ENCODE peak calls at places on chromosomes 4 and X, in seven cellular contexts. G is breast epithelium, O is foreskin keratinocyte, J is astrocyte of the spinal cord, H is tibial artery, Z is GM20000, D is AG04450. P is an unnamed sample.

GRCh38 chr4:2757426-2757825 is 1.3 kb upstream of the TNIP2 start:
- DNase-seq in J (no peak), G (no peak), O (no peak), D (no peak), H (no peak), Z (no peak), P (no peak)

GRCh38 chr4:152690706-152691651 is 11.2 kb upstream of the TMEM154 start:
- DNase-seq in G (no peak), D (no peak), O (no peak), Z (no peak), J (no peak), H (no peak), P (no peak)

GRCh38 chr4:137664416-137664815 is 132.1 kb upstream of the PCDH18 start:
- DNase-seq in H (no peak), D (no peak), G (no peak), J (peak), Z (no peak), O (no peak), P (no peak)

GRCh38 chr4:11597506-11597905 is 168.8 kb upstream of the HS3ST1 start:
- DNase-seq in G (no peak), O (no peak), D (no peak), J (no peak), H (no peak), Z (no peak), P (no peak)

GRCh38 chrX:143306991-143307965 is 210.0 kb downstream of the SPANXN3 start:
- DNase-seq in G (no peak), J (no peak), H (no peak), Z (no peak), D (no peak), O (no peak), P (no peak)

GRCh38 chr4:37675587-37676290 is 10.4 kb downstream of the RELL1 start:
- DNase-seq in Z (peak), D (no peak), O (no peak), H (no peak), G (no peak), J (no peak), P (peak)

GRCh38 chr4:59598233-59598618 is 1601.9 kb upstream of the ADGRL3 start:
- DNase-seq in D (no peak), H (no peak), Z (no peak), G (no peak), J (no peak), O (peak), P (no peak)

GRCh38 chr4:7630559-7631287 is 196.0 kb upstream of the PSAPL1 start:
- DNase-seq in J (peak), Z (no peak), G (no peak), O (peak), D (peak), H (peak), P (no peak)

GRCh38 chr4:25012671-25013070 is 18.1 kb downstream of the LGI2 start:
- DNase-seq in H (no peak), G (no peak), O (no peak), D (no peak), Z (no peak), J (no peak), P (no peak)

GRCh38 chrX:24789047-24789446 is 95.3 kb downstream of the POLA1 start:
- DNase-seq in O (no peak), Z (no peak), J (no peak), D (no peak), H (no peak), G (no peak), P (no peak)

DNA sequence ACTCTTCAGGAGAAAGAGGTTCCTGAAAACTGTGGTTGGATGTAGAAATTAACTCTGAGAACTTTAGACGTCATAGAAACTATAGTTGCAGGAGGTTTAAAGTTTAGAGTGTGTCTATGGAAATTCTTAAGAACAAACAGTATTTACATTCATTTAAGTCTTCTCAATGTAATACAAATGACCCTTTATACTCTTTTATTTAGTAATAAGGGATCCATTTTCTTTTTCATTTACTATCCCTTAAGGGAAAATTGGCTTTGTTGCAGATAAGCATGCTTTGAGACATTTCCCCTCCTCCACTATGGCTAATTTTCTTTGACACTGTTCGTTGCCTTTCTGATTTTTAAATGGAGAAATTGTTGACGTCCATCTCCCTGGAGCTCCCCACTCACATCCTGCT is 96.4 kb downstream of the POLA1 start:
- DNase-seq in J (no peak), D (no peak), Z (no peak), G (no peak), O (no peak), H (no peak), P (no peak)
- TF ChIP-seq CTCF in J (no peak), D (no peak), Z (no peak), G (no peak), O (no peak), H (no peak), P (no peak)

DNA sequence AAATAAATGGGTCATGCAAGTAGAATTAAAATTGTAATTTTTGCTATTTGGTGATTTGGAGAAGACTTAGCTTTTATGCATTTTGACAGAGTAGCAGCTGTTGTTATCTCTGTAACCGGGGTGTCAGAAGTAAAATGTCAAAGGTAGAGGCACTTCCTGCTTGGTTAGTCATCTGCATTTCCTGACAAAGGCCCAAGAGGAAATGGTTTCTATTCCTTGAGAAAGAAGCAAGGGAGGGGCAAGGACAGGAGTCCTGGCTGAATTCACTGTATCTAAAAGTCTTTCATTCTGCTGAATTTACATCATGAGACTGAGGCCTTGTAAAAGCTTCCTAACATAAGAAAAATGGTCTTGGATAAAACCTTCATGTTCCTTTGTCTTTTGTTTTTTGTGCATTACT is 550.9 kb upstream of the BOD1L1 start:
- DNase-seq in O (peak), G (no peak), Z (no peak), H (no peak), J (peak), D (no peak), P (peak)
- TF ChIP-seq CTCF in O (no peak), G (no peak), Z (no peak), H (no peak), J (no peak), D (no peak), P (no peak)

GRCh38 chr4:5963611-5964010 is 54.6 kb downstream of the C4orf50 start:
- DNase-seq in J (no peak), D (no peak), G (no peak), Z (no peak), O (no peak), H (no peak), P (no peak)
- TF ChIP-seq CTCF in J (no peak), D (no peak), G (no peak), Z (no peak), O (no peak), H (no peak), P (no peak)

DNA sequence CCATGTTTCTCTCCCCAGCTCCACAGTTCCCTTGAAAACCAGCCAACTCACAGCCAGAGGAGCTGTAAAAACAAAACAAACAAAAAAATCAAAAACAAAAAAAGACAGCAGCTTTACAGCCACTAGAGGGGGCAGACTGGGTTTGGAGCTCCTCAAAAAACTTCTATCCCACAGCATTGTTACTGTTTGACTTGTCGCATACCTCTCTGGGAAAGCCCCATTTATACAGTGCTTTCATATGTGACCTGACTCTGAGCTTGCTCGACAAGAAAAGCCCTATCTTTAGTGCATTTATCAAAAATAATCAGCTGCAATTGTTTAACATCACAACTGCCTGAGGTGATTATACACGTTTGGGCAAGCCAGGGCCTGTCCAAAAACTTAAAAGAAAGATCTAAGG is 21.6 kb downstream of the TSPAN6 start:
- DNase-seq in J (peak), G (no peak), O (peak), Z (peak), D (peak), H (no peak), P (peak)
- TF ChIP-seq CTCF in J (peak), G (peak), O (peak), Z (no peak), D (peak), H (peak), P (peak)

DNA sequence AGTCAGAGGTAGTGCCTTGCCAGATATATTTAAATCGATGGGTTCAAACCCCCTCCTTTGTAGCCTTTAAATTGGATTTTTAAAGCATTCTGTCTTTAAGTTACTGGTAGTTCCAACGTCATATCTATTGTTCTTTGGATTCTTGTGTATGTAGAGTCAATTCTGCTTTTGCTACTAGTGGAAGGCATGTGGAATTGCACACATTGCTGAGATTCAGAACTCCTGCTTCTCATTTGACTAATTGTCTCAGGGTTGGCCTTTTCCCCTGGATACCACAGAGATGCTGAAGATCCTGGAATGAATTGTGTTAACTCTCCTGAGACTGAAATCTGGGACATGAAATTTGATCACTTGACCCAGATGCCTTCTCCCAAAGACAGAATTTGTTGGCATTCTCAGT is 328.3 kb upstream of the RPS6KA3 start:
- DNase-seq in H (no peak), J (no peak), G (no peak), D (no peak), Z (no peak), O (peak), P (no peak)
- TF ChIP-seq CTCF in H (no peak), J (peak), G (no peak), D (peak), Z (no peak), O (peak), P (no peak)

GRCh38 chrX:138748480-138748879 is 37.0 kb upstream of the FGF13 start:
- DNase-seq in Z (no peak), D (no peak), H (no peak), O (no peak), G (no peak), J (peak), P (no peak)
- TF ChIP-seq CTCF in Z (no peak), D (peak), H (peak), O (peak), G (no peak), J (peak), P (peak)

DNA sequence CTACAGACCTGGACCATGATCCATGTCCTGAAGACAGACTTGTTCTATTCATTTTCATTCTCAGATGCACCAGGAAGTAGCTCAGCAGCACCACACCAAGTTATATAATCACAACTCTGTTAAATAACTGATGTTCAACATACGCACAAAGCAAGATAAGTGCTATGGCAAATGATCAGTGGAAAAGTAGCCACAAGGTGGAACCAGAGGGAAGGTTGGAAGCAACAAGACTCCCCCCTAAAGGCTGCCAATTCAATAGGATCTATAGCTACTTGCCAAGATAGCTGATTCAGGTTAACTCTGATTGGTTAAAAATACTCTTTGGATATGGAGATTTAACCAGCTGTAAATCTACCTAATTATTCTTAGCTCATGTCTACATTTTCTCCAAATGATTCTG is 23.7 kb upstream of the FAM47B start:
- DNase-seq in H (no peak), Z (no peak), O (peak), J (peak), D (peak), G (no peak), P (no peak)
- TF ChIP-seq CTCF in H (peak), Z (no peak), O (peak), J (peak), D (peak), G (no peak), P (no peak)

DNA sequence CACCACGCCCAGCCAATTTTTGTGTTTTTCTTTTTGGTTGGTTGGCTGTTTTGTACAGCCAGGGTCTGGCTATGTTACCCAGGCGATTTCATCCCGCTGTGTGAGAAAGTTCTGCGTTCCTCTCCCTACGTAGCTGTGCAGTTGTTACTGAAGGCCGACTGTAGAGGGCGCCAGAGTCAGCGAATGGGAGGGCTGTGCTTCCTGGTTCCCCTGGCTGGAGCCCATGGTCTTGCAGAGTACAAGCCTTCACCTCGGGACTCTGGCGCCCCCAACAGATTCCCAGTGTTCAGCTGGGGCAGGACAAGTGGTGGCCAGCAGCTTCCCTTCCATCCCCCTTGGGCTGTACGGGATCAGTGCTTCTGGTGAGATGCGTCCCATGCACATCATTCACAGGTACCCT is 5.6 kb upstream of the CT45A1 start:
- DNase-seq in Z (peak), O (no peak), H (no peak), D (no peak), G (no peak), J (no peak), P (no peak)
- TF ChIP-seq CTCF in Z (peak), O (no peak), H (no peak), D (peak), G (no peak), J (no peak), P (peak)

DNA sequence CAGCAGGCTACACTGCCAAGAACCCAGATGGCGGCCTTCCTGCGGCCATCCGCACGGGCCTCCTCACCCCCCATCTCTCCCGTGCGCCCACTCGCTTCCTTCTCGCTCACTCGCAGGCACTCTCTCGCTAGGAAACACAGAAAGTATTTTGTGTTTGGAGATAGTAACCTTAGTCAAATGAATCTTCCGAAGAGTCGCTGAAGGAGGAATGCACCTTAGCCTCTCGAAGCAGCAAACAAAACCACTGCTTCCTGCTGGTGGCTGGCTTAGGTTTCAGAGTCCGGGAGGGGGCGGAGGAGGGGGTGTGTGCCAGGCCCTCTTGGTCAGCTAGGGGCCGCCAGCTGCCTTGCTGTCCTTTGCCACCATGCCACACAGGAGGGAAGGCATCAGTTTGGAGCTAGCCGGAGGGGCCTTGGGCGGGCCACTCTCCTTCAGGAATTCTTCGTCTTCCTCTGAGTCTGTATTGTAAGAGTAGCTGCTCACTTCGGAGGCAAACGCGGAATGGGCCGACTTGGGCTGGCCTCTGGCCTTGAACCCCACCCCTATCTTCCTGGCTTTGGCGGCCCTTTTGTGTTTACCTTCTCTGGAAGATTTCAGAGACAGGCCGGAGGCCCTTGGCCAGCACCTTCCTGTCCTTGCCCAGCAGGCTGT is 73.2 kb upstream of the UCP1 start:
- DNase-seq in O (no peak), H (no peak), J (no peak), Z (no peak), D (no peak), G (peak), P (no peak)
- TF ChIP-seq CTCF in O (peak), H (no peak), J (no peak), Z (no peak), D (no peak), G (no peak), P (peak)

DNA sequence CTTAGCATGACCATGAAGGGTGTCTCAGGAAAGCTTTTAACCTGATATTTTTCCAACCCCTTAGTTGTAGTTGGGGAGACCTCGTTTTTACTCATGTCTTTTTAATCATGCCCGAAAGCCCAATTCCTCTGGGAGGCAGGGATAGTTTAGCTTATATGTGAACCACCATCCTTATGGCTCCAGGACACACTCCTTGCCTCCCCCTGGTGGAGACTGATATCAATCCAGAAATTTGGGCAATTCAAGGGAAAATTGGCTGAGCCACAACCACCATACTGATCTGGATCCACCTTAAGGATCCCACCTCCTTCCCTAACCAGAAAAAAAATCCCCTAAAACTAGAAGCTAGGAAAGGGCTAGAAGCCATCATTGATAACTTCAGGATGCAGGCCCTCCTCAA is 13.4 kb upstream of the COL25A1 start:
- DNase-seq in J (no peak), G (no peak), D (no peak), H (no peak), O (no peak), Z (no peak), P (no peak)
- TF ChIP-seq CTCF in J (peak), G (no peak), D (peak), H (no peak), O (peak), Z (no peak), P (no peak)

P was measured in GM06990.